ENCODE peak calls at places on chromosome 21, in six cellular contexts. V is PC-3, J is A549, Q is left lung, A is heart left ventricle, W is HL-60. K is an unnamed sample.

GRCh38 chr21:37463083-37463780 is 96.7 kb downstream of the DYRK1A start:
- DNase-seq in V (peak), J (peak), Q (no peak), A (no peak), W (no peak), K (no peak)

GRCh38 chr21:41536076-41536826 is 28.3 kb upstream of the TMPRSS2 start:
- DNase-seq in V (peak), J (no peak), Q (no peak), A (no peak), W (no peak), K (peak)

GRCh38 chr21:16070207-16070651 is 340.4 kb downstream of the USP25 start:
- DNase-seq in V (peak), J (no peak), Q (no peak), A (no peak), W (no peak), K (no peak)

GRCh38 chr21:15706686-15707085 is 23.1 kb upstream of the USP25 start:
- DNase-seq in V (peak), J (peak), Q (no peak), A (no peak), W (no peak), K (peak)

GRCh38 chr21:41703857-41704501 is 62.9 kb downstream of the RIPK4 start:
- DNase-seq in V (peak), J (no peak), Q (no peak), A (no peak), W (no peak), K (peak)

GRCh38 chr21:16308269-16308668 is 578.5 kb downstream of the USP25 start:
- DNase-seq in V (no peak), J (no peak), Q (no peak), A (no peak), W (no peak), K (no peak)

GRCh38 chr21:36640260-36641244 is 58.4 kb upstream of the SIM2 start:
- DNase-seq in V (peak), J (no peak), Q (no peak), A (no peak), W (no peak), K (no peak)

GRCh38 chr21:16072692-16073091 is 342.9 kb downstream of the USP25 start:
- DNase-seq in V (peak), J (no peak), Q (no peak), A (no peak), W (no peak), K (no peak)

GRCh38 chr21:37248298-37248697 is 18.8 kb downstream of the VPS26C start:
- DNase-seq in V (no peak), J (no peak), Q (no peak), A (no peak), W (no peak), K (no peak)

DNA sequence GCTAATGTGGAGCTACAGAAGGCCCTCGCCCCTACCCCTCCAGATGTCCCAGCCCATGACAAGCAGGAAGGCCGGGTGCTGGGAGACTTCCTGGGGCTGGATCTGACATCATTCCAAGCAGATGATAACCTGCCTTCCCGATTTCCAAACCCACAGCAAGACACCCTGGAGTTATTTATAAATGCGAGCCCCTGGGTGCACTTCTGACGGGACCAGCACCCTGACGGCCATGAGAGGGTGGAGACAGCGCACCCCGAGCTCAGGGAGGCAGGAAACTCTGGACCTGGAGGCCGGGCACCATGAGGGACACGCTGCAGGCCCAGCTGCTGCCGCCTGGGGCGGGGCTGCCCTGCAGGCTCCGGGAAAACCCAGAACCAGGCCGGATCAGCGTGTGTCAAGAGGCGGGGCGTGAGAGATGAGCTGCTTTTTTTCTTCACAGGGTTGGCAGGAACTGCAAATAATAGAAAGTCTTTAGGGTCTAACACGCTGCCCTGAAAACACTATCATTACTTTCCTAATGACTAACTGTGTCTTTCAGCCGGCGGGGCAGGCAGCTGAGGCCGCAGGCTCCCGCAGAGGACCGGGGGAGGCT is 2.5 kb upstream of the PCBP3 start:
- DNase-seq in V (peak), J (peak), Q (no peak), A (peak), W (no peak), K (peak)
- TF ChIP-seq CTCF in V (no peak), J (no peak), Q (no peak), A (no peak), W (no peak), K (no peak)

DNA sequence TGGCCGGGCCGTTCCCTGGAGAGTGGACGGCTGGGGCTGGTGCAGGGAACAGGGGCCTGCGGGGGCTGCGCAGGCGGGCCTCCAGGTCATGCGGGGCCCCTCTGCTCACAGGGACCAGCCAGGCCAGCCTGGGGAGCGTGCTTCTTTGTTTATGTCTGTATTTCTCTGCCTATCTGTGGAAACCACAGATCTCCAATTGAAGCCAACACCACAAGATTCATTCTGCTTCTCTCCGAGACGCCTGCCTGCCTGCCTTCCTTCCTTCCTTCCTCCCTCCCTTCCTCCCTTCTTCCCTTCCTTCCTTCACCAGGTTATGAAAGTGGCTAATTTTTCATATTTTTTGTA is 39.9 kb upstream of the HMGN1 start:
- DNase-seq in V (no peak), J (no peak), Q (no peak), A (no peak), W (no peak), K (no peak)
- H3K4me3 ChIP-seq in V (peak), J (no peak), Q (peak), A (no peak), W (peak), K (peak)

DNA sequence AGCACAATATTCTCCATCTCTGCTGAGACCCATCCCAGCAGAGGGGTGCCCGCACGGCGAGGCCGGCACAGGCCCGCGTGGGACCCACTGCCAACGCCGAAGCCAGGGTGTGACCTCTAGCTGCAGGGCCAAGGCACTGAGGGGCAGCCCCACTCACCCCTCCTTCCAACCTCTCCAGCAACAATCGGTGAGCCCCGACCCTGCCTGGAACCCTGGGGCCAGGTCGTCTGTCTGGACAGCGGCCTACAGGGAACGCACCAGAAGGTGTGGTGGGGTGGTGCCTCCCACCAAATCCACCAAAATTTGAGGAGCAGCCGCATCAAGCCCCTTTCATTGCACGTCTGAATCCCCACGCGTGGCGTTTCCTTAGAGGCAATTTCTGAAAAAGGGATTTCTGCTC is 63.0 kb upstream of the ADARB1 start:
- DNase-seq in V (no peak), J (no peak), Q (peak), A (no peak), W (no peak), K (no peak)
- H3K27ac ChIP-seq in V (peak), J (peak), Q (no peak), A (no peak), W (no peak), K (no peak)

GRCh38 chr21:27062441-27062840 is 95.6 kb upstream of the ADAMTS5 start:
- DNase-seq in V (no peak), J (no peak), Q (no peak), A (no peak), W (no peak), K (no peak)

GRCh38 chr21:27070881-27071670 is 104.2 kb upstream of the ADAMTS5 start:
- DNase-seq in V (no peak), J (no peak), Q (no peak), A (no peak), W (no peak), K (no peak)

GRCh38 chr21:27061783-27062182 is 94.9 kb upstream of the ADAMTS5 start:
- DNase-seq in V (no peak), J (no peak), Q (no peak), A (no peak), W (no peak), K (no peak)

GRCh38 chr21:27067226-27067625 is 100.3 kb upstream of the ADAMTS5 start:
- DNase-seq in V (no peak), J (no peak), Q (no peak), A (no peak), W (no peak), K (no peak)
- TF ChIP-seq CTCF in V (no peak), J (no peak), Q (no peak), A (no peak), W (no peak), K (no peak)

GRCh38 chr21:25657140-25657539 is 18.1 kb downstream of the JAM2 start:
- DNase-seq in V (peak), J (no peak), Q (no peak), A (no peak), W (no peak), K (no peak)
- H3K4me3 ChIP-seq in V (no peak), J (no peak), Q (no peak), A (no peak), W (no peak), K (no peak)

DNA sequence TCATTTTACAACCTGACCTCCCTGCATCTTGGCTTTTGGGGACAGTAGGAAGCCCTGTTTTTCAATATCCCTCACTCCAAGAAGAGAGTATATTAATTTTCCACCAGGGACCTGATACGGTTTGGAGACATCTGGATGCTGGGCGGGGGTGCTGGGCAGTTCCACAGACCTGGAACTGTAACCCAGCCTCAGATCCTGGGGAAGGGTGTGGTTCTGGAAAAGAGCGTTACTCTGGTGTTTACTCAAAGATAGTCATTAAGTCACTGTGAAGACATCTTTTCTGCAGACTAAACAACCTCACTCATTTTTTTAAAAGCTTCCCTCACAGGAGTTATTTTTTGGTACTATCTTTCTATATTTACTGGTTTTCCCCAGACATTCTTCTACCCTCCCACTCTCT is 189.8 kb downstream of the CLIC6 start:
- DNase-seq in V (no peak), J (no peak), Q (no peak), A (no peak), W (no peak), K (no peak)
- H3K27ac ChIP-seq in V (no peak), J (no peak), Q (no peak), A (no peak), W (no peak), K (no peak)

DNA sequence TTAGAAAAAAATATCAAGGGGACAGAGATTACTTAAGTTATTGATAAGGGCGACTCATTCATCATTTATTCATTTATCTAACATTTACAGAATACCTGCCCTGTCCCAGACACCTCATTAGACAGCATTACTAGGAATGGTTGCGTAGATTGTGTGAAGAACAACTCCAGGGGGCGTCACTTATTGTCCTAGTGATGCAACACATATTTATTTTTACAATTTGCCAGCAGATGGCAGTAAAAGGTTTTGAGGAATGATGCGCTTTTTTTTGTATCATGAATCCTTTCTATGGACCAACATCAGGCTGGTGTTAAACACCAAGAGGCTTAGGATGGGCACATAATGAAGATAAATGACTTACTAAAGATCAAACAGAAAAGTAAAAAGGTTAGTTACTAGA is 5.5 kb downstream of the NCAM2 start:
- DNase-seq in V (peak), J (peak), Q (no peak), A (no peak), W (peak), K (no peak)
- TF ChIP-seq CTCF in V (peak), J (no peak), Q (peak), A (peak), W (peak), K (no peak)

GRCh38 chr21:38662224-38662568 is 143.5 kb upstream of the ETS2 start:
- DNase-seq in V (no peak), J (no peak), Q (no peak), A (no peak), W (no peak), K (no peak)
- H3K4me3 ChIP-seq in V (no peak), J (no peak), Q (no peak), A (no peak), W (no peak), K (no peak)

GRCh38 chr21:46294647-46295176 is 8.6 kb downstream of the YBEY start:
- DNase-seq in V (no peak), J (no peak), Q (no peak), A (peak), W (no peak), K (no peak)
- H3K27ac ChIP-seq in V (no peak), J (no peak), Q (no peak), A (peak), W (no peak), K (no peak)

K was measured in colonic mucosa.